ENCODE peak calls at places on chromosomes 16 and 17, in six cellular contexts. Y is mucosa of descending colon, I is ascending aorta, T is uterus, J is mesendoderm, K is heart left ventricle. E is an unnamed sample. For H3K4me1, the result is how much of the 10 kb centered on the place peaks cover.

GRCh38 chr17:10999484-10999883 is 161.6 kb upstream of the PIRT start:
- DNase-seq in Y (peak), I (no peak), T (no peak), J (no peak), K (no peak), E (no peak)

GRCh38 chr17:28545141-28545503 is 7.3 kb downstream of the UNC119 start:
- DNase-seq in Y (no peak), I (no peak), T (no peak), J (no peak), K (no peak), E (no peak)

GRCh38 chr16:24525970-24526559 is 13.3 kb upstream of the RBBP6 start:
- DNase-seq in Y (no peak), I (no peak), T (peak), J (no peak), K (no peak), E (no peak)

GRCh38 chr16:70740919-70741778 is 55.3 kb upstream of the MTSS2 start:
- DNase-seq in Y (no peak), I (no peak), T (peak), J (no peak), K (peak), E (no peak)

GRCh38 chr17:48791128-48792032 is 25.6 kb downstream of the TTLL6 start:
- DNase-seq in Y (peak), I (peak), T (peak), J (peak), K (peak), E (peak)

GRCh38 chr16:56848056-56848936 is 16.7 kb upstream of the SLC12A3 start:
- DNase-seq in Y (no peak), I (peak), T (peak), J (no peak), K (no peak), E (no peak)

GRCh38 chr16:17387226-17387625 is 83.5 kb downstream of the XYLT1 start:
- DNase-seq in Y (no peak), I (no peak), T (no peak), J (no peak), K (no peak), E (no peak)

GRCh38 chr17:12996941-12997340 is 20.9 kb downstream of the ELAC2 start:
- DNase-seq in Y (no peak), I (no peak), T (no peak), J (no peak), K (no peak), E (no peak)

GRCh38 chr17:29825604-29826003 is 104.4 kb downstream of the SSH2 start:
- DNase-seq in Y (peak), I (no peak), T (no peak), J (no peak), K (no peak), E (no peak)

GRCh38 chr16:19864566-19864965 is 20.1 kb downstream of the GPRC5B start:
- DNase-seq in Y (no peak), I (no peak), T (no peak), J (no peak), K (peak), E (no peak)

GRCh38 chr17:39485555-39485954 is 24.3 kb downstream of the CDK12 start:
- DNase-seq in Y (no peak), I (no peak), T (no peak), J (peak), K (no peak), E (no peak)

GRCh38 chr16:72901012-72901411 is 146.9 kb downstream of the ZFHX3 start:
- DNase-seq in Y (no peak), I (no peak), T (no peak), J (no peak), K (no peak), E (no peak)

GRCh38 chr16:56226840-56227525 is 35.7 kb downstream of the GNAO1 start:
- DNase-seq in Y (no peak), I (no peak), T (no peak), J (no peak), K (no peak), E (no peak)

GRCh38 chr16:83689385-83689831 is 118.4 kb upstream of the HSBP1 start:
- DNase-seq in Y (no peak), I (peak), T (no peak), J (peak), K (no peak), E (no peak)

GRCh38 chr17:43800736-43801135 is 20.5 kb downstream of the CFAP97D1 start:
- DNase-seq in Y (no peak), I (no peak), T (no peak), J (no peak), K (no peak), E (no peak)

GRCh38 chr17:43799047-43799446 is 18.8 kb downstream of the CFAP97D1 start:
- DNase-seq in Y (no peak), I (no peak), T (no peak), J (no peak), K (no peak), E (no peak)

GRCh38 chr17:43805117-43805516 is 24.9 kb downstream of the CFAP97D1 start:
- DNase-seq in Y (no peak), I (no peak), T (no peak), J (no peak), K (no peak), E (no peak)

GRCh38 chr17:43803758-43804157 is 23.5 kb downstream of the CFAP97D1 start:
- DNase-seq in Y (no peak), I (no peak), T (no peak), J (peak), K (no peak), E (no peak)

GRCh38 chr17:43801844-43802243 is 21.6 kb downstream of the CFAP97D1 start:
- DNase-seq in Y (no peak), I (no peak), T (no peak), J (no peak), K (no peak), E (no peak)
- H3K4me3 ChIP-seq in Y (no peak), I (no peak), T (no peak), J (no peak), K (no peak), E (no peak)

DNA sequence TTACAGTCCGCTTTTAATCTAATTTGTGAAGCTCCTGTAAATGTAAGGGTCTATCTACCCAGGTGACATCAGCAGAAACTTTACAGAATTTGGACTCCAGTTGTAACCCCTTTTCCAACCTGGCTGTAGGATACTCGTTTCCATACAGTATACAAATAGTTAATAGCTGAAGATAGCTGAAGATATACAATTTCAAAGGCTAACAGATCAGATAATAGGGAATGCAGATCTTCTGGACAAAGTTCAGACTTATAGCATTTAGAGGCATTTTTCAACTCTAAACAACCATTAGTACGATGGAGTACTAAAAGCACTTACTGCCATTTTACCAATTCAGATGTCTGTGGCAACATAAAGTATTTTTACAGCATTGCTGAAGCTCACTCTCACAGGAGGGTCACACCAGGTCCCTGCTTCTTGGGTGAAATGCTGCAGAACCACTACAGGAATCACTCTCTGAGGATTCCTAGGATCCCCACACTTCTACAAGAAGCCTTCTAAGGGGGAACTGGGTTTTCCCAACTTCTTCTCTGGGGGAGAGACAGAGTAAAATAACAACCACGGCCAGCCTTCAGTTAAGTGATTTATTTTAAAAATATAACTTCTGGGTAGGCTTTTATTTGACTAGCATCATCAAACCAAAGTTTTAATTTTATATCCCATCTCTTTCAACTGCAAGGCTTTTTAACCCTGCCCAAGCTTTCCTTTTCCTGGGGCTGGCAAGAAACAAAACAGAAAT is 2.9 kb downstream of the VEZF1 start:
- DNase-seq in Y (no peak), I (no peak), T (no peak), J (no peak), K (no peak), E (no peak)
- H3K4me1 ChIP-seq in Y (under half), I (under half), T (under half), J (under half), K (under half), E (under half)

GRCh38 chr17:81960130-81960958 is 643 bp downstream of the NOTUM start:
- DNase-seq in Y (no peak), I (no peak), T (no peak), J (peak), K (no peak), E (peak)
- H3K4me3 ChIP-seq in Y (no peak), I (peak), T (no peak), J (peak), K (peak), E (peak)

GRCh38 chr17:77400445-77400870 is 259.7 kb downstream of the SEC14L1 start:
- DNase-seq in Y (no peak), I (no peak), T (no peak), J (peak), K (peak), E (no peak)
- H3K4me1 ChIP-seq in Y (under half), I (under half), T (under half), J (under half), K (under half), E (under half)

DNA sequence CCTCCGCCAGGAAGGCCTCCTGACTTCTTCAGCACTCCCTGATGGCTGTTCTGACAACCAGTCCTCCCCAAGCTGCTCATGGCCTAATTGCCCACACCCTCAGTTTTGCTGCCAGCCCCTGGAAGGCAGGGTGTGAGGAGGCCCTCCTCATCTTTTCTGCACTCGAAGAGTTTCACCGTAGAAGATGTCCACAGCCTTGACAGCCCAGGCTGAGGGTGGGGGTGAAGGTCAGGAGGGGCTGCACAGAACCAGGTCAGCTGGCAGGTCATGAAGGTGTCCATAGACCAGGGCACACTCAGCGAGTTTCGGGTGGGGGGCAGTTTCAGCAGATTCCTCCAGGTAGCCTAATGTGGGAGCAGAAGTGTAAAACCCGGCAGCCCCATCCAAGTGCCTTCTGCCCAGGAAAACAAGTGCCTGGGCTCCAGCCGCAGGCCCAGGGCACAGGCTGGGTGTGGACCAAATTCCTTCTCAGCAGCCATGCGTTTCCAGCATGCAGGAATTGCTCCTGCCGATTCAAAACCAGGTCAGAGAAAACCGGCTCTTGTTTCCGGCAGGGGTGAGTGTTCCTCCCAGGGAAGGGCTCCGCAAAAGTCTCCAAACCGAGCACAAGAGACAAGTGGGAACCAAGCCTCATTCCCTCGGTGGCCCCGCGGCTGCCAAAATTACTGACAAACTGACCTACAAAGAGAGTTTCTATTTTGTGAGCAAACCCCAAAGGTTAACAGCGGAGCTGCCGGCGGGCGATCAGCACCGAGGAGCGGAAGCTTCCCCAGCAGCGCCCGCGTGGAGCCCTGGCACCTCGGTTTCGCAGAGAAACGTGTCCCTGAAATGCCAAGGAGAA is 228.8 kb downstream of the C16orf78 start:
- DNase-seq in Y (no peak), I (peak), T (no peak), J (peak), K (no peak), E (no peak)
- H3K4me3 ChIP-seq in Y (no peak), I (no peak), T (no peak), J (no peak), K (no peak), E (no peak)

GRCh38 chr17:5530265-5530782 is 44.0 kb downstream of the MIS12 start:
- DNase-seq in Y (no peak), I (peak), T (no peak), J (no peak), K (no peak), E (no peak)
- H3K4me1 ChIP-seq in Y (under half), I (under half), T (under half), J (under half), K (under half), E (under half)

GRCh38 chr16:79599837-79600635 is 501 bp downstream of the MAF start:
- DNase-seq in Y (peak), I (peak), T (peak), J (peak), K (peak), E (peak)
- H3K4me3 ChIP-seq in Y (peak), I (peak), T (peak), J (peak), K (peak), E (peak)

DNA sequence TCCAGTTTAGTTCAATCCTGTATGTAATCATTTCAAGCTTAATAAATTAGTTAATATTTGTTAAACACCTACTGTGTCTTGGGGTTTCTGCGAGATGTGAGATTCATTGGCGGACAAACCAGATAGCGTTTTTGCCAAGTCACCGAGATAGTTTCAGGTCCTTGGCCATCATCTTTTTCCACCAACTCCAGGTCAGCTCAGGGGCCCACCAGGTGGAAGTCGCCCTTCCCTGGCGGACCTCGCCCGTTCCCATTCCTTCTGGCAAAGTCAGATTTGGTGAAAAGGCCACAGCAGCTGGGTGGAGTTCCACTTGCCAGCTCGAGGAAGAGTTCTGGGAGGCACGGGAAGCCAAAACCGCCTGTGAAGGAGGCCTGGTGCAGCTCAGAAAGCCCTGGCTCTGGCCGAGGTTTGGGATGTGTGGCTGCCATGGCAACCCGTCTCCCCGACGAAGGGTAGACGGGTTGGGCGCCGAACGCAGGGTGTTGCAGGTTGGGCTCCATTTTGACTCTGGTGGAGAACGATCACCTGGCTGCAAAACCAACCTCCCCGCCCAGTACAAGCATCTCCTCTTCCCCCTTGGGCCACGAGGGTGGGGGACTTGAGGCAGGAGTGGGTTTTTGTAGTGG is 39.5 kb downstream of the CMIP start:
- DNase-seq in Y (no peak), I (no peak), T (no peak), J (no peak), K (no peak), E (no peak)
- H3K4me1 ChIP-seq in Y (under half), I (under half), T (under half), J (under half), K (under half), E (under half)

E was measured in HAP-1.